ENCODE peak calls at places on chromosomes 7 and 10, in seven cellular contexts. E is fibroblast of mammary gland, P is kidney epithelial cell, M is osteocyte, G is uterus, C is LNCaP clone FGC, Y is neural crest cell. J is an unnamed sample.

GRCh38 chr7:50657341-50657873 is 92.2 kb upstream of the DDC start:
- DNase-seq in E (peak), P (no peak), M (no peak), G (peak), C (no peak), Y (no peak), J (no peak)

GRCh38 chr10:48289652-48290238 is 15.2 kb upstream of the FRMPD2 start:
- DNase-seq in E (peak), P (no peak), M (no peak), G (peak), C (no peak), Y (peak), J (peak)

GRCh38 chr10:110313674-110314073 is 9.0 kb upstream of the SMNDC1 start:
- DNase-seq in E (no peak), P (no peak), M (no peak), G (no peak), C (no peak), Y (no peak), J (no peak)

GRCh38 chr7:44051611-44052220 is 7.2 kb downstream of the DBNL start:
- DNase-seq in E (no peak), P (no peak), M (no peak), G (no peak), C (no peak), Y (no peak), J (no peak)

GRCh38 chr7:44761207-44762161 is 12.8 kb downstream of the ZMIZ2 start:
- DNase-seq in E (peak), P (no peak), M (no peak), G (peak), C (peak), Y (no peak), J (no peak)

GRCh38 chr7:77353911-77354310 is 62.2 kb downstream of the GSAP start:
- DNase-seq in E (no peak), P (no peak), M (no peak), G (no peak), C (no peak), Y (no peak), J (no peak)

GRCh38 chr10:74936577-74937445 is 110.4 kb downstream of the KAT6B start:
- DNase-seq in E (peak), P (no peak), M (no peak), G (no peak), C (no peak), Y (no peak), J (no peak)

GRCh38 chr7:103752995-103753394 is 236.5 kb downstream of the RELN start:
- DNase-seq in E (peak), P (no peak), M (no peak), G (no peak), C (peak), Y (no peak), J (no peak)

GRCh38 chr10:77162697-77163096 is 474.9 kb downstream of the KCNMA1 start:
- DNase-seq in E (peak), P (no peak), M (no peak), G (no peak), C (no peak), Y (no peak), J (no peak)

GRCh38 chr10:123642293-123642692 is 23.9 kb upstream of the GPR26 start:
- DNase-seq in E (no peak), P (no peak), M (peak), G (no peak), C (no peak), Y (no peak), J (no peak)

DNA sequence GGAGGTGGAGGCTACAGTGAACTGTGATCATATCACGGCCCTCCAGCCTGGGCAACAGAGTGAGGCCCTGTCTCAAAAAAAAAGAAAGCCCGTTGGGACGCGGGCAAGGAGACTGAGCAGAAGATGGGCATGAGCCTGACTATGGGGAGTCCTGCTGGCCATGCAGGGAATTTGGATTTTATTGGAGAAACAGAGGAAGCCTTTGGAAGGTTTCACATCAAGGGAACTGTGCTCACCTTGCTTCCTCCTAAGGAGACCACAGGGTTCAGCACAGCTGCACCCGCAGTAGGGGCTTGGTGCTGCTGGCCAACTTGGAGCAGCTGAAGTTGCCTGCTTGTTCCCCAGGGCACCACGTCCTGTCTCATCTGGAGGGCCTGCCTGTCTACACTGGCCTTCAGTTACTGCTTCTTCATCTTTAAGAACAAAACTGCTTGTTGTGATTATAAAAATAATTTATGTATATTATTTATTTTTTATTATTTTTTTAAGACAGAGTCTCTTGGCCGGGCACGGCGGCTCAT is 1.5 kb downstream of the IQCE start:
- DNase-seq in E (peak), P (no peak), M (no peak), G (no peak), C (no peak), Y (no peak), J (no peak)
- TF ChIP-seq CTCF in E (peak), P (peak), M (no peak), G (no peak), C (no peak), Y (peak), J (no peak)

GRCh38 chr10:132163826-132164515 is 22.8 kb upstream of the DPYSL4 start:
- DNase-seq in E (no peak), P (no peak), M (no peak), G (no peak), C (no peak), Y (no peak), J (no peak)

GRCh38 chr10:132162590-132163277 is 24.0 kb upstream of the DPYSL4 start:
- DNase-seq in E (no peak), P (no peak), M (no peak), G (no peak), C (peak), Y (no peak), J (no peak)

GRCh38 chr10:132164801-132165278 is 21.9 kb upstream of the DPYSL4 start:
- DNase-seq in E (no peak), P (no peak), M (no peak), G (no peak), C (no peak), Y (no peak), J (no peak)

GRCh38 chr10:132162021-132162531 is 24.7 kb upstream of the DPYSL4 start:
- DNase-seq in E (no peak), P (no peak), M (no peak), G (no peak), C (no peak), Y (no peak), J (no peak)

GRCh38 chr10:132163278-132163765 is 23.4 kb upstream of the DPYSL4 start:
- DNase-seq in E (no peak), P (no peak), M (no peak), G (no peak), C (peak), Y (peak), J (no peak)
- TF ChIP-seq CTCF in E (no peak), P (no peak), M (no peak), G (no peak), C (no peak), Y (no peak), J (no peak)

GRCh38 chr10:70135046-70135445 is 2.4 kb upstream of the AIFM2 start:
- DNase-seq in E (no peak), P (no peak), M (no peak), G (peak), C (no peak), Y (no peak), J (no peak)

GRCh38 chr10:70130878-70131559 is 1.6 kb downstream of the AIFM2 start:
- DNase-seq in E (peak), P (no peak), M (no peak), G (no peak), C (no peak), Y (no peak), J (no peak)

GRCh38 chr10:70135684-70136083 is 3.1 kb upstream of the AIFM2 start:
- DNase-seq in E (no peak), P (no peak), M (no peak), G (peak), C (no peak), Y (no peak), J (no peak)

GRCh38 chr10:70131560-70131937 is 1.1 kb downstream of the AIFM2 start:
- DNase-seq in E (no peak), P (no peak), M (no peak), G (no peak), C (no peak), Y (no peak), J (no peak)

GRCh38 chr10:70132098-70133029 is at the start of gene AIFM2:
- DNase-seq in E (peak), P (no peak), M (peak), G (peak), C (no peak), Y (peak), J (no peak)
- TF ChIP-seq CTCF in E (no peak), P (peak), M (no peak), G (peak), C (no peak), Y (peak), J (no peak)

GRCh38 chr10:106189254-106189653 is 975.3 kb downstream of the SORCS1 start:
- DNase-seq in E (peak), P (no peak), M (no peak), G (no peak), C (peak), Y (peak), J (no peak)
- TF ChIP-seq CTCF in E (peak), P (peak), M (peak), G (no peak), C (peak), Y (peak), J (peak)

GRCh38 chr7:11746591-11746990 is 85.4 kb downstream of the THSD7A start:
- DNase-seq in E (no peak), P (no peak), M (no peak), G (no peak), C (no peak), Y (no peak), J (no peak)

GRCh38 chr7:11747715-11748485 is 84.1 kb downstream of the THSD7A start:
- DNase-seq in E (no peak), P (no peak), M (no peak), G (no peak), C (no peak), Y (no peak), J (no peak)

GRCh38 chr7:11749629-11750028 is 82.4 kb downstream of the THSD7A start:
- DNase-seq in E (no peak), P (no peak), M (no peak), G (no peak), C (no peak), Y (no peak), J (no peak)

GRCh38 chr7:11750191-11750590 is 81.8 kb downstream of the THSD7A start:
- DNase-seq in E (no peak), P (no peak), M (no peak), G (no peak), C (no peak), Y (no peak), J (no peak)

DNA sequence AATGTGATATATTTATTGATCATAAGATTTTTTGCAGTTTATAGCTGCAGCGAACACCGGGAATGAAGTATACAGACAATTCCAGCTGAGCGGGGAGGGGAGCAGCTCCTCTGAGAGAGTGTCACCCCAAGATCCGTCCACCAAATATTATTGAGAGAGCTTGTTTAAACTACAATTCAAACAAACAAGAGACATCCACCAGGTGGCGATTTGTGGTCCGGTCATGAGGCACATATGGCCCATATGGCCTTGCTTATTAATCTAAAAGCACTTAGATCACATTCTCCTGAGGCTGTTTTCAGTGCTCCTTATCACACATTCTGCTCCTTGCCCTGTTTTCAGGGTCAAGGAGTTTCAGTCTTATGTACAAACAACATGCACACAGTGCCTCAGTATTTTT is 83.1 kb downstream of the THSD7A start:
- DNase-seq in E (no peak), P (no peak), M (no peak), G (no peak), C (no peak), Y (no peak), J (no peak)
- TF ChIP-seq CTCF in E (no peak), P (no peak), M (no peak), G (no peak), C (no peak), Y (peak), J (peak)

GRCh38 chr7:39949980-39950472 is at the start of gene CDK13:
- DNase-seq in E (peak), P (peak), M (peak), G (peak), C (peak), Y (peak), J (no peak)
- TF ChIP-seq CTCF in E (no peak), P (no peak), M (no peak), G (no peak), C (peak), Y (peak), J (no peak)

GRCh38 chr10:102112210-102112817 is 7.9 kb downstream of the LDB1 start:
- DNase-seq in E (no peak), P (no peak), M (no peak), G (no peak), C (no peak), Y (no peak), J (no peak)
- TF ChIP-seq CTCF in E (peak), P (peak), M (no peak), G (no peak), C (peak), Y (peak), J (peak)

GRCh38 chr7:158646766-158647474 is 57.7 kb downstream of the NCAPG2 start:
- DNase-seq in E (no peak), P (no peak), M (no peak), G (no peak), C (no peak), Y (peak), J (no peak)
- TF ChIP-seq CTCF in E (peak), P (peak), M (peak), G (no peak), C (peak), Y (peak), J (peak)

J was measured in D721Med.